ENCODE peak calls at places on chromosomes 16 and 17, in five cellular contexts. J is OCI-LY7, T is lower leg skin, S is cardiac muscle cell, W is GM23338. Y is an unnamed sample.

GRCh38 chr16:14392960-14393359 is 237.1 kb downstream of the PARN start:
- DNase-seq in J (peak; percentile 32), T (no peak), S (no peak), W (no peak), Y (no peak)

GRCh38 chr17:385195-385835 is 32.7 kb upstream of the RPH3AL start:
- DNase-seq in J (peak; percentile 20), T (no peak), S (peak; percentile 62), W (peak; percentile 66), Y (peak; percentile 42)

GRCh38 chr16:50388491-50388890 is 19.7 kb upstream of the BRD7 start:
- DNase-seq in J (no peak), T (no peak), S (no peak), W (no peak), Y (no peak)

GRCh38 chr17:82301300-82301915 is 16.0 kb downstream of the CD7 start:
- DNase-seq in J (no peak), T (no peak), S (no peak), W (no peak), Y (no peak)

GRCh38 chr17:7097940-7098339 is 16.7 kb downstream of the ASGR2 start:
- DNase-seq in J (no peak), T (no peak), S (no peak), W (no peak), Y (peak; percentile 16)

GRCh38 chr16:4776141-4776705 is 9.3 kb upstream of the ZNF500 start:
- DNase-seq in J (no peak), T (no peak), S (no peak), W (no peak), Y (no peak)

GRCh38 chr17:19928299-19928698 is 49.3 kb downstream of the AKAP10 start:
- DNase-seq in J (no peak), T (no peak), S (no peak), W (no peak), Y (no peak)

GRCh38 chr16:48811478-48811877 is 201.5 kb upstream of the N4BP1 start:
- DNase-seq in J (no peak), T (no peak), S (no peak), W (peak; percentile 63), Y (no peak)

GRCh38 chr17:55410722-55411462 is 10.7 kb downstream of the MMD start:
- DNase-seq in J (no peak), T (no peak), S (no peak), W (no peak), Y (peak; percentile 43)

GRCh38 chr17:79033046-79033616 is 9.2 kb downstream of the C1QTNF1 start:
- DNase-seq in J (no peak), T (no peak), S (no peak), W (no peak), Y (no peak)

GRCh38 chr16:69176033-69176780 is 10.8 kb upstream of the SNTB2 start:
- DNase-seq in J (no peak), T (no peak), S (no peak), W (no peak), Y (peak; percentile 75)

GRCh38 chr17:49843774-49844350 is 4.0 kb downstream of the TAC4 start:
- DNase-seq in J (peak; percentile 27), T (no peak), S (no peak), W (peak; percentile 71), Y (no peak)

GRCh38 chr16:72021043-72021442 is 12.5 kb downstream of the DHODH start:
- DNase-seq in J (no peak), T (no peak), S (peak; percentile 49), W (peak; percentile 81), Y (no peak)

GRCh38 chr16:3525951-3526350 is 25.1 kb downstream of the CLUAP1 start:
- DNase-seq in J (no peak), T (no peak), S (no peak), W (no peak), Y (no peak)

GRCh38 chr16:3669067-3669466 is 14.6 kb downstream of the DNASE1 start:
- DNase-seq in J (no peak), T (no peak), S (no peak), W (no peak), Y (no peak)

GRCh38 chr17:42103221-42103954 is 5.1 kb upstream of the ZNF385C start:
- DNase-seq in J (no peak), T (no peak), S (no peak), W (no peak), Y (no peak)

GRCh38 chr17:28394717-28395116 is 11.3 kb downstream of the SLC46A1 start:
- DNase-seq in J (no peak), T (no peak), S (no peak), W (no peak), Y (peak; percentile 56)

GRCh38 chr17:82528484-82529265 is 9.1 kb downstream of the FOXK2 start:
- DNase-seq in J (peak; percentile 55), T (peak; percentile 67), S (no peak), W (no peak), Y (peak; percentile 66)

DNA sequence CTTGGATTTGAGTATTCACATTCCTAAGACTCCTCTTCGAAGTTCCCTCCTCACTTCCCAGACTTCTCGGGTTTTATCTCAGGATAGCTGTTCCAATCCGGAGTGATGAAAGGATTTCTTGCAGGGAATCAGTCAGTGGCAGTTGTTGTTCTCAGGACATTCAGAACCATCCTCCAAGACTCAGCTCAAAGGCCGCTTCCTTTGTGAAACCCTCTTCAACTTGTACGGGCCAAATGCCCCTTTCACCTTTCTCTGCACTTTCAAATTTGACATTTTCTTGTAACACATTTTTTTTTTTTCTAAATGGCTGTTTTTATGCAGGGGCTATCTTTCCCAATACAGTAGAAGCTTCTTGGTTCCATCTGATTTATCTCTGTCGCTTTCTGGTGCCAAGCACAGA is 268.8 kb upstream of the ASIC2 start:
- DNase-seq in J (no peak), T (no peak), S (no peak), W (no peak), Y (no peak)
- TF ChIP-seq CTCF in J (no peak), T (no peak), S (no peak), W (no peak), Y (no peak)

DNA sequence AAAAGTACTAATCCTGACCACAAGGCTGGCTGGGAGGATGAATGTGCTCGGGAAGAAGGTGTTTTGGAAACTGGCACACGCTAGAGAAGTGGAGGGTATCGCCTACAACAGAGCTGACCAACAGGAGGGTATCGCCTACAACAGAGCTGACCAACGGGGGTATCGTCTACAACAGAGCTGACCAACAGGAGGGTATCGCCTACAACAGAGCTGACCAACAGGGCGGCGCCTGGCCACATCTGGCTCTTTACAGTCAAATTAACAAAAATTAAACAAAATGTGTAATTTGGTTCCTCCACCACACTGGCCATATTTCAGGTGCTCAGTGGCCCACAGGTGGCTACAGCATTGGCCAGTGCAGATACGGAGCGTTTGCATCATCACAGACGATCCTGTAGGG is 153.5 kb downstream of the CMIP start:
- DNase-seq in J (no peak), T (no peak), S (no peak), W (no peak), Y (no peak)
- TF ChIP-seq CTCF in J (peak; percentile 61), T (no peak), S (no peak), W (peak; percentile 47), Y (no peak)

GRCh38 chr17:75063626-75064025 is 16.6 kb downstream of the KCTD2 start:
- DNase-seq in J (no peak), T (no peak), S (no peak), W (no peak), Y (no peak)

GRCh38 chr17:75065562-75066151 is 18.6 kb downstream of the KCTD2 start:
- DNase-seq in J (no peak), T (no peak), S (no peak), W (no peak), Y (peak; percentile 60)

GRCh38 chr17:75064040-75064439 is 17.0 kb downstream of the KCTD2 start:
- DNase-seq in J (no peak), T (no peak), S (no peak), W (no peak), Y (no peak)

GRCh38 chr17:75064867-75065561 is 18.0 kb downstream of the KCTD2 start:
- DNase-seq in J (no peak), T (no peak), S (no peak), W (peak; percentile 73), Y (no peak)

DNA sequence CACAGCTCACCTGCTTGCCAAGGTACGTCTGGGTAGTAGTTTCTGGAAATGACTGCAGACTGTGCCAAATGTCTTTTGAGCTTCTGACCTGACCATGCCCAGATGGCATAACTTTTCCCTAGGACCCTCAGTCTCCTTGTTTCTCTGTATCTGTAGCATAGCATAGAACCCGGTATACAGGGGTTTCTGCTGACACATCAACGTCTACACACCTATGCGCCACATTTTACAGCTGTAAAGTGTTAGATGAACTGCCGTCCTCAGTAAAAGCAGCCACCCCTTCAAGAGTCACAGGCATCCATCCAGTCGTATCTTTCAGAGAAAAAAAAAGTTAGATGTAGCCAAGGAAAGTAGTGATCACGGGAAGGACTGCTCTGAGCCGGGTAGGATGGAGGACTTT is 17.4 kb downstream of the KCTD2 start:
- DNase-seq in J (no peak), T (no peak), S (no peak), W (no peak), Y (no peak)
- TF ChIP-seq CTCF in J (no peak), T (no peak), S (no peak), W (no peak), Y (no peak)

GRCh38 chr17:21385281-21385845 is 9.2 kb downstream of the KCNJ12 start:
- DNase-seq in J (no peak), T (no peak), S (no peak), W (no peak), Y (no peak)
- TF ChIP-seq CTCF in J (no peak), T (no peak), S (no peak), W (no peak), Y (no peak)

DNA sequence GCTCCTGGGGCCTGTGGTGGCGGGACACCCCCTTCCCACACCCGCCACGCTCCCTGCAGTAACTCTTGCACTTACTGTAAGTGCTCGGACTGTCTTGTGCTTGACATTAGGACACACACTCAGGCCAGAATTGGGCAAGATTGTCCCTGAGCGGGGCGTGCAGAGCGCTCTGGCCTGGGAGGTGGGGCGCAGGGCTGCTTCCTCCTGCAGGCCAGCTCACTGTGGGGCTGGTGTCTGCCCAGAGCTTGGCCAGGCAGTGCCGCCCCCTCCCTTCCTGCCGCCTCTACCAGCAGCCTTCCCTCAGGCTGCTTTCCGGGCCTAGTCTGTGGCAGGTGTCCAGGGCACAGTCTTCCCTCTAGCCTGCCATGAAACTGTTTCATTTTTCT is 6.1 kb upstream of the ATP6V0C start:
- DNase-seq in J (no peak), T (no peak), S (no peak), W (no peak), Y (no peak)
- TF ChIP-seq CTCF in J (no peak), T (no peak), S (no peak), W (no peak), Y (no peak)